ENCODE peak calls at places on chromosomes 7 and 10, in eight cellular contexts. One of them, this sample, is unnamed. For H3K79me2, the result is how much of the 10 kb centered on the place peaks cover.

GRCh38 chr7:143931739-143932138 is 3.3 kb upstream of the OR2F2 start:
- DNase-seq in hepatocyte: no peak
- DNase-seq in OCI-LY7: no peak
- DNase-seq in HCT116: no peak
- DNase-seq in GM12878: no peak
- DNase-seq in PC-9: no peak
- DNase-seq in fibroblast of lung: no peak
- DNase-seq in H1: no peak
- DNase-seq in this sample: no peak

GRCh38 chr10:28722065-28722803 is 44.9 kb downstream of the BAMBI start:
- DNase-seq in fibroblast of lung: peak
- DNase-seq in HCT116: no peak
- DNase-seq in hepatocyte: peak
- DNase-seq in OCI-LY7: no peak
- DNase-seq in GM12878: no peak
- DNase-seq in PC-9: no peak
- DNase-seq in H1: peak
- DNase-seq in this sample: peak

GRCh38 chr10:69908071-69908470 is 106.4 kb downstream of the COL13A1 start:
- DNase-seq in H1: no peak
- DNase-seq in HCT116: no peak
- DNase-seq in GM12878: no peak
- DNase-seq in PC-9: no peak
- DNase-seq in OCI-LY7: no peak
- DNase-seq in fibroblast of lung: no peak
- DNase-seq in hepatocyte: no peak
- DNase-seq in this sample: no peak

GRCh38 chr7:73893342-73894101 is 32.6 kb downstream of the TMEM270 start:
- DNase-seq in fibroblast of lung: peak
- DNase-seq in HCT116: no peak
- DNase-seq in OCI-LY7: no peak
- DNase-seq in H1: no peak
- DNase-seq in hepatocyte: no peak
- DNase-seq in GM12878: no peak
- DNase-seq in PC-9: no peak
- DNase-seq in this sample: no peak

GRCh38 chr7:2032876-2033407 is 199.8 kb downstream of the MAD1L1 start:
- DNase-seq in OCI-LY7: no peak
- DNase-seq in fibroblast of lung: no peak
- DNase-seq in GM12878: no peak
- DNase-seq in HCT116: no peak
- DNase-seq in PC-9: no peak
- DNase-seq in H1: no peak
- DNase-seq in hepatocyte: no peak
- DNase-seq in this sample: no peak

GRCh38 chr10:17241611-17242333 is 13.7 kb downstream of the VIM start:
- DNase-seq in OCI-LY7: no peak
- DNase-seq in HCT116: no peak
- DNase-seq in PC-9: no peak
- DNase-seq in fibroblast of lung: no peak
- DNase-seq in GM12878: no peak
- DNase-seq in H1: no peak
- DNase-seq in hepatocyte: no peak
- DNase-seq in this sample: no peak

GRCh38 chr10:7541137-7542087 is 125.4 kb downstream of the ITIH5 start:
- DNase-seq in hepatocyte: peak
- DNase-seq in HCT116: no peak
- DNase-seq in GM12878: no peak
- DNase-seq in fibroblast of lung: peak
- DNase-seq in OCI-LY7: no peak
- DNase-seq in H1: peak
- DNase-seq in PC-9: no peak
- DNase-seq in this sample: no peak

GRCh38 chr10:86878973-86879781 is 78.2 kb downstream of the MMRN2 start:
- DNase-seq in HCT116: no peak
- DNase-seq in hepatocyte: no peak
- DNase-seq in GM12878: no peak
- DNase-seq in OCI-LY7: no peak
- DNase-seq in H1: no peak
- DNase-seq in PC-9: no peak
- DNase-seq in fibroblast of lung: no peak
- DNase-seq in this sample: no peak

GRCh38 chr10:7560519-7560918 is 106.2 kb downstream of the ITIH5 start:
- DNase-seq in OCI-LY7: no peak
- DNase-seq in GM12878: no peak
- DNase-seq in hepatocyte: no peak
- DNase-seq in fibroblast of lung: no peak
- DNase-seq in PC-9: no peak
- DNase-seq in HCT116: no peak
- DNase-seq in H1: no peak
- DNase-seq in this sample: no peak

GRCh38 chr10:68600041-68600778 is 40.1 kb downstream of the TET1 start:
- DNase-seq in OCI-LY7: peak
- DNase-seq in GM12878: peak
- DNase-seq in fibroblast of lung: peak
- DNase-seq in HCT116: peak
- DNase-seq in H1: peak
- DNase-seq in PC-9: peak
- DNase-seq in hepatocyte: peak
- DNase-seq in this sample: peak

GRCh38 chr7:23372671-23373070 is 73.5 kb downstream of the MALSU1 start:
- DNase-seq in GM12878: no peak
- DNase-seq in OCI-LY7: no peak
- DNase-seq in H1: no peak
- DNase-seq in PC-9: no peak
- DNase-seq in HCT116: no peak
- DNase-seq in fibroblast of lung: no peak
- DNase-seq in hepatocyte: no peak
- DNase-seq in this sample: no peak

GRCh38 chr10:44422153-44422552 is 37.3 kb upstream of the CXCL12 start:
- DNase-seq in GM12878: no peak
- DNase-seq in fibroblast of lung: no peak
- DNase-seq in hepatocyte: no peak
- DNase-seq in OCI-LY7: no peak
- DNase-seq in PC-9: no peak
- DNase-seq in HCT116: no peak
- DNase-seq in H1: no peak
- DNase-seq in this sample: no peak

GRCh38 chr10:79050896-79051555 is 17.7 kb upstream of the ZMIZ1 start:
- DNase-seq in hepatocyte: no peak
- DNase-seq in H1: no peak
- DNase-seq in GM12878: no peak
- DNase-seq in HCT116: no peak
- DNase-seq in PC-9: no peak
- DNase-seq in fibroblast of lung: no peak
- DNase-seq in OCI-LY7: no peak
- DNase-seq in this sample: no peak

GRCh38 chr10:91536101-91536500 is 96.8 kb downstream of the PPP1R3C start:
- DNase-seq in GM12878: no peak
- DNase-seq in hepatocyte: no peak
- DNase-seq in PC-9: no peak
- DNase-seq in fibroblast of lung: peak
- DNase-seq in HCT116: no peak
- DNase-seq in OCI-LY7: no peak
- DNase-seq in H1: no peak
- DNase-seq in this sample: no peak

GRCh38 chr10:114703377-114704125 is 45.5 kb upstream of the ABLIM1 start:
- DNase-seq in fibroblast of lung: peak
- DNase-seq in hepatocyte: peak
- DNase-seq in HCT116: no peak
- DNase-seq in OCI-LY7: peak
- DNase-seq in H1: peak
- DNase-seq in GM12878: no peak
- DNase-seq in PC-9: no peak
- DNase-seq in this sample: no peak

GRCh38 chr7:14676896-14677295 is 225.7 kb downstream of the DGKB start:
- DNase-seq in hepatocyte: no peak
- DNase-seq in GM12878: no peak
- DNase-seq in PC-9: no peak
- DNase-seq in OCI-LY7: no peak
- DNase-seq in H1: no peak
- DNase-seq in fibroblast of lung: no peak
- DNase-seq in HCT116: no peak
- DNase-seq in this sample: no peak

GRCh38 chr7:94974436-94974835 is 67.0 kb downstream of the PPP1R9A start:
- DNase-seq in OCI-LY7: no peak
- DNase-seq in HCT116: no peak
- DNase-seq in fibroblast of lung: no peak
- DNase-seq in GM12878: no peak
- DNase-seq in PC-9: no peak
- DNase-seq in H1: no peak
- DNase-seq in hepatocyte: no peak
- DNase-seq in this sample: no peak
- H3K79me2 ChIP-seq in OCI-LY7: under half
- H3K79me2 ChIP-seq in HCT116: under half
- H3K79me2 ChIP-seq in fibroblast of lung: under half
- H3K79me2 ChIP-seq in GM12878: under half
- H3K79me2 ChIP-seq in PC-9: under half
- H3K79me2 ChIP-seq in H1: under half
- H3K79me2 ChIP-seq in hepatocyte: under half
- H3K79me2 ChIP-seq in this sample: under half

GRCh38 chr7:44882899-44883298 is 2.4 kb downstream of the PURB start:
- DNase-seq in fibroblast of lung: no peak
- DNase-seq in H1: no peak
- DNase-seq in PC-9: no peak
- DNase-seq in HCT116: no peak
- DNase-seq in OCI-LY7: no peak
- DNase-seq in GM12878: no peak
- DNase-seq in hepatocyte: no peak
- DNase-seq in this sample: no peak

GRCh38 chr7:44887293-44887692 is 2.0 kb upstream of the PURB start:
- DNase-seq in fibroblast of lung: no peak
- DNase-seq in PC-9: no peak
- DNase-seq in HCT116: no peak
- DNase-seq in OCI-LY7: peak
- DNase-seq in hepatocyte: no peak
- DNase-seq in H1: no peak
- DNase-seq in GM12878: no peak
- DNase-seq in this sample: no peak

GRCh38 chr7:44883961-44884360 is 1.4 kb downstream of the PURB start:
- DNase-seq in OCI-LY7: no peak
- DNase-seq in fibroblast of lung: no peak
- DNase-seq in GM12878: no peak
- DNase-seq in PC-9: no peak
- DNase-seq in HCT116: no peak
- DNase-seq in H1: no peak
- DNase-seq in hepatocyte: no peak
- DNase-seq in this sample: no peak

GRCh38 chr7:44885394-44886317 is at the start of gene PURB:
- DNase-seq in fibroblast of lung: peak
- DNase-seq in H1: peak
- DNase-seq in PC-9: peak
- DNase-seq in hepatocyte: peak
- DNase-seq in GM12878: peak
- DNase-seq in OCI-LY7: peak
- DNase-seq in HCT116: peak
- DNase-seq in this sample: peak

GRCh38 chr7:44884553-44885393 is 557 bp downstream of the PURB start:
- DNase-seq in H1: peak
- DNase-seq in fibroblast of lung: peak
- DNase-seq in PC-9: peak
- DNase-seq in hepatocyte: peak
- DNase-seq in HCT116: no peak
- DNase-seq in GM12878: no peak
- DNase-seq in OCI-LY7: peak
- DNase-seq in this sample: peak
- H3K79me2 ChIP-seq in H1: under half
- H3K79me2 ChIP-seq in fibroblast of lung: half or more
- H3K79me2 ChIP-seq in PC-9: half or more
- H3K79me2 ChIP-seq in hepatocyte: under half
- H3K79me2 ChIP-seq in HCT116: under half
- H3K79me2 ChIP-seq in GM12878: half or more
- H3K79me2 ChIP-seq in OCI-LY7: half or more
- H3K79me2 ChIP-seq in this sample: half or more

DNA sequence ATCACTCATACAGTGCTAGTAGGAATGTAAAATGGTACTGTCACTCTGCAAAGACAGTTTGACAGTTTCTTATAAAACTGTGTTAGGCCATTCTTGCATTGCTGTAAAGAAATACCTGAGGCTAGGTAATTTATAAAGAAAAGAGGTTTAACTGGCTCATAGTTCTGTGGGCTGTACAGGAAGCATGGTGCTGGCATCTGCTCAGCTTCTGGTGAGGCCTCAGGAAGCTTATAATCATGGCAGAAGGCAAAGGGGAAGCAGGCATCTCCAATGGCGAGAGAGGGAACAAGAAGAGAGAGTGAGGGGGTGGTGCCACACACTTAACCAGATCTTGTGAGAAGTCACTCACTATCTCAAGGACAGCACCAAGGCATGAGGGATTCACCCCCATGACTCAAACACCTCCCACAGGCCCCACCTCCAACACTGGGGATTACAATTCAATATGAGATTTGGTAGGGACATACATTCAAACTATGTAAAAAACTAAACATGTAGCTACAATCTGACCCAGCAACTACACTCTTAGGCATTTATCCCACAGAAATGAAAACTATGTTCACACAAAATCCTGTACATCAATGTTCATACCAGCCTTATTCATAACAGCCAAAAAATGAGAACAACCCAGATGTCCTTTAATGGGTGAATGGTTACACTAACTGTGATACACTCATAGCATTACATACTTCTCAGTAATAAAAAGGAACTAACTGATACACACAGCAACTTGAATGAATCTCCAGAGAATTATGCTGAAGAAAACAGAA is 5.0 kb downstream of the ALDH18A1 start:
- DNase-seq in fibroblast of lung: no peak
- DNase-seq in HCT116: no peak
- DNase-seq in H1: no peak
- DNase-seq in GM12878: no peak
- DNase-seq in hepatocyte: no peak
- DNase-seq in OCI-LY7: no peak
- DNase-seq in PC-9: no peak
- DNase-seq in this sample: no peak
- H3K79me2 ChIP-seq in fibroblast of lung: under half
- H3K79me2 ChIP-seq in HCT116: half or more
- H3K79me2 ChIP-seq in H1: under half
- H3K79me2 ChIP-seq in GM12878: under half
- H3K79me2 ChIP-seq in hepatocyte: half or more
- H3K79me2 ChIP-seq in OCI-LY7: under half
- H3K79me2 ChIP-seq in PC-9: under half
- H3K79me2 ChIP-seq in this sample: half or more

GRCh38 chr10:31604646-31605170 is 285.7 kb downstream of the ZEB1 start:
- DNase-seq in hepatocyte: no peak
- DNase-seq in H1: no peak
- DNase-seq in HCT116: no peak
- DNase-seq in OCI-LY7: no peak
- DNase-seq in fibroblast of lung: no peak
- DNase-seq in GM12878: no peak
- DNase-seq in PC-9: no peak
- DNase-seq in this sample: no peak
- H3K79me2 ChIP-seq in hepatocyte: under half
- H3K79me2 ChIP-seq in H1: under half
- H3K79me2 ChIP-seq in HCT116: under half
- H3K79me2 ChIP-seq in OCI-LY7: under half
- H3K79me2 ChIP-seq in fibroblast of lung: under half
- H3K79me2 ChIP-seq in GM12878: under half
- H3K79me2 ChIP-seq in PC-9: under half
- H3K79me2 ChIP-seq in this sample: under half